ENCODE peak calls at places on chromosomes 5 and 9, in four cellular contexts. B is mesothelial cell of epicardium, M is WERI-Rb-1, I is MCF 10A. P is an unnamed sample.

GRCh38 chr5:76607353-76607871 is 15.8 kb downstream of the F2RL2 start:
- DNase-seq in M (no peak), B (no peak), I (no peak), P (no peak)

GRCh38 chr5:176812269-176813259 is 2.2 kb downstream of the UNC5A start:
- DNase-seq in B (peak), M (peak), I (peak), P (no peak)

GRCh38 chr9:136025481-136025880 is 64.3 kb upstream of the UBAC1 start:
- DNase-seq in M (no peak), B (no peak), I (no peak), P (no peak)

GRCh38 chr5:171629221-171630005 is 156.2 kb upstream of the SMIM23 start:
- DNase-seq in M (no peak), B (no peak), I (peak), P (no peak)

GRCh38 chr5:176481659-176482213 is 33.6 kb downstream of the FAF2 start:
- DNase-seq in I (no peak), M (no peak), B (no peak), P (no peak)

GRCh38 chr9:89811356-89811755 is 206.5 kb downstream of the GADD45G start:
- DNase-seq in B (no peak), I (no peak), M (no peak), P (no peak)

GRCh38 chr5:117454716-117455212 is 880.1 kb upstream of the SEMA6A start:
- DNase-seq in B (no peak), I (peak), M (peak), P (no peak)

GRCh38 chr5:34503379-34504346 is 152.5 kb upstream of the RAI14 start:
- DNase-seq in M (no peak), I (no peak), B (no peak), P (no peak)

GRCh38 chr5:93581738-93582414 is 857 bp upstream of the NR2F1-AS1 start:
- DNase-seq in M (no peak), B (peak), I (peak), P (no peak)

GRCh38 chr5:158623971-158624370 is 475.7 kb downstream of the EBF1 start:
- DNase-seq in M (peak), B (no peak), I (no peak), P (no peak)

GRCh38 chr5:124888050-124888506 is 141.6 kb upstream of the ZNF608 start:
- DNase-seq in I (no peak), B (no peak), M (peak), P (no peak)

GRCh38 chr5:125043781-125044391 is 297.4 kb upstream of the ZNF608 start:
- DNase-seq in I (peak), M (no peak), B (peak), P (no peak)

GRCh38 chr5:127875235-127876021 is 172.2 kb downstream of the CCDC192 start:
- DNase-seq in M (peak), I (peak), B (peak), P (no peak)

GRCh38 chr5:158848634-158849033 is 251.1 kb downstream of the EBF1 start:
- DNase-seq in I (no peak), B (no peak), M (no peak), P (no peak)

GRCh38 chr5:179422840-179423523 is 77.7 kb upstream of the ADAMTS2 start:
- DNase-seq in I (no peak), M (no peak), B (no peak), P (no peak)

GRCh38 chr9:69430206-69430605 is 105.2 kb downstream of the ENTREP1 start:
- DNase-seq in I (no peak), M (no peak), B (no peak), P (no peak)

GRCh38 chr5:144742376-144742775 is 571.7 kb downstream of the KCTD16 start:
- DNase-seq in B (no peak), M (no peak), I (no peak), P (no peak)

GRCh38 chr9:27373851-27374250 is 76.9 kb upstream of the EQTN start:
- DNase-seq in M (no peak), B (no peak), I (no peak), P (no peak)

GRCh38 chr5:180804129-180804601 is 1.6 kb upstream of the MGAT1 start:
- DNase-seq in M (no peak), I (no peak), B (no peak), P (peak)

GRCh38 chr5:181170237-181170830 is 22.9 kb downstream of the OR2V2 start:
- DNase-seq in M (no peak), I (peak), B (no peak), P (no peak)

GRCh38 chr9:135048758-135049284 is 38.6 kb upstream of the OLFM1 start:
- DNase-seq in B (peak), M (no peak), I (no peak), P (no peak)

GRCh38 chr9:100409176-100409556 is 17.8 kb upstream of the MSANTD3 start:
- DNase-seq in M (no peak), B (no peak), I (no peak), P (no peak)

GRCh38 chr5:67176931-67177330 is 19.7 kb downstream of the CD180 start:
- DNase-seq in I (no peak), B (no peak), M (no peak), P (no peak)

GRCh38 chr5:95934207-95934804 is 27.3 kb downstream of the ELL2 start:
- DNase-seq in M (no peak), B (no peak), I (no peak), P (no peak)

GRCh38 chr9:137604345-137605145 is 941 bp upstream of the ARRDC1 start:
- DNase-seq in B (no peak), I (no peak), M (no peak), P (no peak)

GRCh38 chr9:112819635-112820496 is 69.3 kb downstream of the SNX30 start:
- DNase-seq in M (peak), B (no peak), I (peak), P (no peak)

GRCh38 chr9:98900725-98901124 is 43.0 kb upstream of the COL15A1 start:
- DNase-seq in I (no peak), B (no peak), M (peak), P (no peak)

GRCh38 chr5:135174315-135175096 is 140.5 kb upstream of the PITX1 start:
- DNase-seq in B (no peak), I (no peak), M (peak), P (no peak)

GRCh38 chr9:27888661-27889295 is 315.5 kb upstream of the C9orf72 start:
- DNase-seq in M (peak), I (peak), B (no peak), P (no peak)

GRCh38 chr5:87141544-87141943 is 126.1 kb upstream of the RASA1 start:
- DNase-seq in I (no peak), B (no peak), M (no peak), P (no peak)

GRCh38 chr5:932628-933250 is 40.1 kb downstream of the TRIP13 start:
- DNase-seq in B (no peak), M (no peak), I (no peak), P (no peak)

GRCh38 chr9:75976549-75976948 is 86.1 kb downstream of the PCSK5 start:
- DNase-seq in B (no peak), I (no peak), M (no peak), P (no peak)

GRCh38 chr9:75974006-75974766 is 83.7 kb downstream of the PCSK5 start:
- DNase-seq in B (no peak), M (no peak), I (no peak), P (no peak)

GRCh38 chr9:75983320-75983719 is 92.8 kb downstream of the PCSK5 start:
- DNase-seq in M (no peak), B (no peak), I (no peak), P (no peak)

DNA sequence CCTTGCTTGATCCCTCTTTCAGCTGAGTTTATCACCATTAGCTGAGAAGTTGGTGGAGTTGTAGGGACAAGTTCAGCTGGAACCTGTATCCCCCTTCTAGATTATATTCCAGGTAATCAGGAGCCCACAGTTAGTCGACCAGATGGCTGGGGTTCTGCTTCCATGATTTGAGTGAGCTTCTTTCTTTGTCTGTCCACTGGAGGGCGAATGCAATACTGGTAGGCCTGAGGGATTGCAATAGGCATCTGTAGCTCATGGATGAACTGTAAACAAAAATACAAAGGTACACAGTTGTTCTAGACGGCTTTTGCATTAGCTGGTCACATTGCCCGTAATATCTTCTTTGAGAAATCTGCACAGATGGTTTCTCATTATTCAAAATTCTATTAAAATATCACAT is 88.9 kb downstream of the PCSK5 start:
- DNase-seq in M (peak), I (peak), B (no peak), P (no peak)
- TF ChIP-seq CTCF in M (peak), I (no peak), B (no peak), P (no peak)

GRCh38 chr5:32777222-32777621 is 66.1 kb downstream of the NPR3 start:
- DNase-seq in I (no peak), M (no peak), B (no peak), P (no peak)
- TF ChIP-seq CTCF in I (no peak), M (no peak), B (no peak), P (no peak)

GRCh38 chr9:116152390-116152789 is 1.2 kb upstream of the PAPPA start:
- DNase-seq in M (no peak), I (peak), B (no peak), P (no peak)
- TF ChIP-seq CTCF in M (no peak), I (peak), B (peak), P (no peak)

GRCh38 chr5:119267958-119268386 is 87.8 kb upstream of the TNFAIP8 start:
- DNase-seq in B (peak), I (peak), M (peak), P (peak)
- TF ChIP-seq CTCF in B (no peak), I (peak), M (peak), P (no peak)